ENCODE peak calls at places on chromosomes 5 and 9, in nine cellular contexts. Y is HepG2, R is A549, S is tibial nerve, C is GM12878, J is ovary, W is K562, B is esophagus muscularis mucosa, V is stomach. I is an unnamed sample.

GRCh38 chr9:131169567-131169966 is 44.2 kb downstream of the NUP214 start:
- DNase-seq in Y (no peak), R (no peak), S (no peak), C (no peak), J (no peak), W (no peak), B (no peak), V (no peak), I (no peak)

GRCh38 chr5:116942622-116943021 is 368.0 kb upstream of the SEMA6A start:
- DNase-seq in Y (no peak), R (no peak), S (no peak), C (no peak), J (no peak), W (no peak), B (no peak), V (no peak), I (no peak)

GRCh38 chr9:37302277-37302676 is 120.2 kb upstream of the GRHPR start:
- DNase-seq in Y (no peak), R (no peak), S (no peak), C (peak), J (no peak), W (no peak), B (no peak), V (no peak), I (no peak)

GRCh38 chr9:935348-935965 is 41.0 kb upstream of the DMRT3 start:
- DNase-seq in Y (no peak), R (no peak), S (no peak), C (no peak), J (no peak), W (no peak), B (no peak), V (no peak), I (no peak)

GRCh38 chr9:85041737-85042136 is 372.2 kb downstream of the NTRK2 start:
- DNase-seq in Y (no peak), R (no peak), S (no peak), C (no peak), J (no peak), W (no peak), B (no peak), V (no peak), I (no peak)

GRCh38 chr9:91060520-91061343 is 259.1 kb downstream of the SYK start:
- DNase-seq in Y (peak), R (peak), S (peak), C (no peak), J (no peak), W (no peak), B (peak), V (peak), I (peak)

GRCh38 chr9:4421847-4422246 is 68.4 kb upstream of the SLC1A1 start:
- DNase-seq in Y (no peak), R (no peak), S (no peak), C (no peak), J (no peak), W (no peak), B (no peak), V (no peak), I (no peak)

GRCh38 chr5:3786165-3786564 is 190.5 kb downstream of the IRX1 start:
- DNase-seq in Y (no peak), R (no peak), S (no peak), C (no peak), J (no peak), W (no peak), B (no peak), V (no peak), I (no peak)

GRCh38 chr5:138969323-138970013 is 94.3 kb upstream of the LRRTM2 start:
- DNase-seq in Y (no peak), R (no peak), S (no peak), C (no peak), J (no peak), W (no peak), B (no peak), V (no peak), I (no peak)

GRCh38 chr5:74517700-74518099 is 122.8 kb downstream of the ENC1 start:
- DNase-seq in Y (no peak), R (no peak), S (no peak), C (no peak), J (no peak), W (no peak), B (no peak), V (no peak), I (no peak)

GRCh38 chr9:100011062-100011681 is 87.6 kb downstream of the ERP44 start:
- DNase-seq in Y (peak), R (peak), S (no peak), C (peak), J (no peak), W (peak), B (no peak), V (no peak), I (no peak)

GRCh38 chr5:39843767-39844166 is 419.0 kb upstream of the DAB2 start:
- DNase-seq in Y (no peak), R (no peak), S (no peak), C (no peak), J (no peak), W (no peak), B (no peak), V (no peak), I (no peak)

GRCh38 chr5:118548761-118549160 is 439.6 kb downstream of the DTWD2 start:
- DNase-seq in Y (peak), R (no peak), S (no peak), C (no peak), J (no peak), W (no peak), B (no peak), V (no peak), I (no peak)

GRCh38 chr5:147831465-147831864 is at the start of gene SPINK1:
- DNase-seq in Y (no peak), R (no peak), S (no peak), C (no peak), J (no peak), W (no peak), B (no peak), V (peak), I (no peak)

GRCh38 chr5:138662599-138662998 is 87.4 kb upstream of the HSPA9 start:
- DNase-seq in Y (no peak), R (no peak), S (no peak), C (no peak), J (no peak), W (no peak), B (no peak), V (no peak), I (no peak)

GRCh38 chr5:37771731-37772130 is 68.1 kb downstream of the GDNF start:
- DNase-seq in Y (no peak), R (no peak), S (no peak), C (no peak), J (no peak), W (no peak), B (no peak), V (no peak), I (no peak)

GRCh38 chr9:92664394-92665152 is 5.4 kb downstream of the IPPK start:
- DNase-seq in Y (no peak), R (no peak), S (no peak), C (no peak), J (peak), W (no peak), B (no peak), V (no peak), I (no peak)

GRCh38 chr5:57750891-57751290 is 268.3 kb upstream of the ACTBL2 start:
- DNase-seq in Y (no peak), R (no peak), S (no peak), C (no peak), J (peak), W (no peak), B (no peak), V (no peak), I (no peak)

GRCh38 chr5:150192462-150192861 is 2.6 kb downstream of the SLC6A7 start:
- DNase-seq in Y (no peak), R (no peak), S (no peak), C (no peak), J (no peak), W (no peak), B (no peak), V (no peak), I (no peak)

GRCh38 chr9:131999692-132000551 is 79.7 kb downstream of the MED27 start:
- DNase-seq in Y (no peak), R (no peak), S (no peak), C (peak), J (no peak), W (no peak), B (no peak), V (no peak), I (no peak)

GRCh38 chr9:93253633-93254032 is 69.7 kb downstream of the WNK2 start:
- DNase-seq in Y (no peak), R (no peak), S (no peak), C (no peak), J (peak), W (no peak), B (no peak), V (no peak), I (peak)

GRCh38 chr5:113059232-113059805 is 82.7 kb downstream of the DCP2 start:
- DNase-seq in Y (no peak), R (no peak), S (no peak), C (no peak), J (no peak), W (no peak), B (no peak), V (no peak), I (no peak)

GRCh38 chr9:3708751-3709150 is 182.9 kb upstream of the RFX3 start:
- DNase-seq in Y (no peak), R (no peak), S (no peak), C (peak), J (no peak), W (no peak), B (no peak), V (no peak), I (no peak)

GRCh38 chr5:56815657-56816545 is 552 bp downstream of the MAP3K1 start:
- DNase-seq in Y (no peak), R (peak), S (no peak), C (no peak), J (peak), W (peak), B (no peak), V (peak), I (peak)

GRCh38 chr9:131254107-131254491 is 22.2 kb downstream of the FAM78A start:
- DNase-seq in Y (no peak), R (no peak), S (no peak), C (no peak), J (no peak), W (no peak), B (no peak), V (no peak), I (no peak)

DNA sequence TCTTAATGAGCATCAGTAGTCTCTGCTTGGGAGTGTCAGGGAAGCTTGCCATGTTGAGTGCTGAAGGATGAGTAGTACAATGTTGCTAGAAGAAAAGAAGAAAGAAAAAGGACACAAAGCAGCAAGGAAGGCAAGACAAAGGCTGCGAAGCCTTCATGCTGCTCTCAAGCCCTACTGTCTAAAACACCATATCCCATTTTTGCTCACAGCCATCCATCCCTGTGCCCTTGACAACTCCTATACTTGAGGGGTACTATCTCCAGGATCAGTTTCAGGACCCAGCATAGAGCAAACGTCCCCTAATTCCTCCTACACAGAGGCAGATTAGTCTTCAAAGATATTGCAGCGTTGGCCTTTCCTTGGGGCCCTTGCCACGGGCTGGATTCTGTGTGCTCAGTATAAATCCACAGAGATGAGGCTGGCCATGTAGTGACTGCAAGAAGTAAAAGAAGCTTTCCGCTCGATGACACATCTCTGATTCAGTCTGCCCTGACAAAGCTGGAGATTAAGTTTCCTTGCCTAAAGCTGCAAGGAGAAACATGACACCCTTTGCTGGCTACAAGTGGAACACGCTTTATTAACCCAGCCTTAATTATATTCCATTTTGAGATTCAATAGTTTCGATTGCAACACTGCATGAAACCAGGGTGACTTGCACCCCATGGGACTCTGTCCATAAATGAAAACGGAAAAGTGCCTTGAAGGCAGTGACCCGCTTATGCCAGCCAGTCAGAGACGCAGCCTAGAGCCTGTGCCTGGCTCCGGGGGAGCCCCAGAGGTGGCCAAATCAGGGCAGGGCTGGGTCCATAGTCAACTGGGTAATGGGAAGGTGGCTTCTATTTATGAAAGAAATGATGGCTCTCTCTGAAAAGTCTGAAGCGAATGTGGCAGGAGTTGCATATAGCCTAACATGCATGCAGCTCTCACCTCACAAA is 304.5 kb downstream of the ACTL7B start:
- DNase-seq in Y (no peak), R (peak), S (no peak), C (no peak), J (no peak), W (no peak), B (peak), V (no peak), I (no peak)
- TF ChIP-seq EP300 in Y (no peak), R (no peak), S (no peak), C (no peak), J (no peak), W (no peak), B (no peak), V (no peak), I (no peak)

GRCh38 chr9:73348485-73348884 is 196.8 kb downstream of the ANXA1 start:
- DNase-seq in Y (no peak), R (peak), S (no peak), C (no peak), J (no peak), W (no peak), B (no peak), V (no peak), I (no peak)

GRCh38 chr9:73347123-73347522 is 195.5 kb downstream of the ANXA1 start:
- DNase-seq in Y (no peak), R (no peak), S (no peak), C (no peak), J (no peak), W (no peak), B (no peak), V (no peak), I (no peak)

GRCh38 chr9:73344060-73344459 is 192.4 kb downstream of the ANXA1 start:
- DNase-seq in Y (no peak), R (no peak), S (no peak), C (no peak), J (no peak), W (no peak), B (no peak), V (no peak), I (no peak)

GRCh38 chr9:73349476-73349875 is 197.8 kb downstream of the ANXA1 start:
- DNase-seq in Y (no peak), R (no peak), S (no peak), C (no peak), J (no peak), W (no peak), B (no peak), V (no peak), I (no peak)

DNA sequence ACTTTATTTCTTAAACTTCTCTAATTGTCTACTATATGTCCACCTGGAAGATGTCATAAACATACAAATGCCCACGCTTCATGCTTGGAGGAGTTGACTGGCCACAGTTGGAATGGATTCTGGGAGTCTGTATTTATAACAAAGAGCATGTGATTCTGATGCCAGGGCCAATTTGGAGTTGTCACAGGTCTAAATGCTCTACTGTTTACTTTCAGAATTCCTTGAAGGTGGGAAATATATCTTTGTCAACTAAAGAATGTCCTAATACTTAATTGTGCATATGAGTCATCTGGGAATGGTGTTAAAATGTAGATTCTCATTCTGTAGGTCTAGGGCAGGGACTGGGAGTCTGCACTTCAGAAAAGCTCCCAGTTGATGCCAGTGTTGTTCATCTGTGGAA is 196.1 kb downstream of the ANXA1 start:
- DNase-seq in Y (no peak), R (no peak), S (no peak), C (no peak), J (no peak), W (no peak), B (no peak), V (no peak), I (no peak)
- TF ChIP-seq POLR2A in Y (no peak), R (no peak), S (no peak), C (no peak), J (no peak), W (no peak), B (no peak), V (no peak), I (no peak)

DNA sequence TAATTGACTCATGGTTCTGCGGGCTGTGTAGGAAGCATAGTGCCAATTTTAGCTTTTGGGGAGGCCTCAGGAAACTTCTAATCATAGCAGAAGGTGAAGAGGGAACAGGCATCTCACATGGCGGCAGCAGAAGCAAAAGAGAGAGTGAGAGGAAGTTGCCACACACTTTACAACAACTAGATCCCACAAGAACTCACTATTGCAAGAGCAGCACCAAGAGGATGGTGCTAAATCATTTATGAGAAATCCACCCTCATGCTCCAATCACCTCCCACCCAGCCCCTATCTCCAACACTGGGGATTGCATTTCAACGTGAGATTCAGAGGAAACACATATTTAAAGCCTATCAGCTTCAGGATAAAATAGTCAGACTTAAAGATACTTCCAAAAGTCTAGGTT is 36.1 kb upstream of the LPAR1 start:
- DNase-seq in Y (no peak), R (no peak), S (no peak), C (no peak), J (no peak), W (no peak), B (no peak), V (no peak), I (no peak)
- TF ChIP-seq EP300 in Y (no peak), R (no peak), S (peak), C (no peak), J (no peak), W (no peak), B (no peak), V (no peak), I (no peak)

DNA sequence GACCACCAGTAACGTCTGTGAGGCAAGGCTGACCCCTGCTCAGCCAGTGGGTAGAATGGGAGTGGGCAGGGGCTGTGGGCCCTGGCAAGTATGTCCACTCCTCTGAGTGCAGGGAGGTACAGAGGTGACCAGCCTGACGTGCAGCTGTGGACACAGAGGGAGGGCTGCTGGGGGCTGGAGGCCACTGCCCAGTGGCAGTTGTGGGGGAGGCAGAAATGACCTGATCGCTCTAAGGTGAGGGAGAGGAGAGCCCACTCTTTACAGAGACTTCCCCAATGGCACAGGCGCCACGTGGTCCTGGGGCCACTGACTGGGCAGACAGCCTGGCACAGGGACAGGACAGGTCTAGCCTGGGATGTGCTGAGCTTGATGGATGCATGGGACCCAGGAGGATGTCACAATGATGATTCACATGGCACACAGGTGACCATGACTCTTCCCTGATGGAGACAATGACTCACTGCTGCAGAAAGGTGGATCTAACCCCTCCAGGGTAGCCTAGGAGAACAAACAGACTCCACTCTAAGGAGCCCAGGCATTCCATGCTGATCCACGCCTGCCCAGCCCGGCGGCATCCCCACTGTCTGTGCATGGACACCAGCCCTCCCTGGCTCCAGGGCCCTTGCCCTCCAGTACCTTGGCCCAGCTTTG is 7.7 kb downstream of the LPCAT1 start:
- DNase-seq in Y (peak), R (peak), S (peak), C (no peak), J (no peak), W (no peak), B (no peak), V (peak), I (peak)
- TF ChIP-seq POLR2A in Y (no peak), R (no peak), S (no peak), C (peak), J (no peak), W (no peak), B (no peak), V (no peak), I (no peak)

GRCh38 chr5:58929726-58930125 is 346.9 kb downstream of the RAB3C start:
- DNase-seq in Y (no peak), R (no peak), S (no peak), C (no peak), J (no peak), W (no peak), B (no peak), V (no peak), I (no peak)
- TF ChIP-seq EP300 in Y (no peak), R (no peak), S (no peak), C (no peak), J (no peak), W (no peak), B (no peak), V (no peak), I (no peak)